ENCODE peak calls at places on chromosomes 1 and 21, in five cellular contexts. One of them, this sample, is unnamed.

GRCh38 chr21:26686278-26686677 is 113.2 kb upstream of the CYYR1 start:
- DNase-seq in SK-N-MC: no peak
- DNase-seq in stomach: no peak
- DNase-seq in transverse colon: no peak
- DNase-seq in suprapubic skin: no peak
- DNase-seq in this sample: peak; percentile 66

GRCh38 chr1:66769512-66770229 is 17.4 kb downstream of the DYNLT5 start:
- DNase-seq in SK-N-MC: no peak
- DNase-seq in stomach: no peak
- DNase-seq in transverse colon: no peak
- DNase-seq in suprapubic skin: no peak
- DNase-seq in this sample: no peak

GRCh38 chr1:228989176-228989575 is 253.9 kb downstream of the RHOU start:
- DNase-seq in SK-N-MC: no peak
- DNase-seq in stomach: no peak
- DNase-seq in transverse colon: no peak
- DNase-seq in suprapubic skin: no peak
- DNase-seq in this sample: no peak

GRCh38 chr1:99554727-99555126 is 91.2 kb upstream of the PALMD start:
- DNase-seq in SK-N-MC: no peak
- DNase-seq in stomach: no peak
- DNase-seq in transverse colon: no peak
- DNase-seq in suprapubic skin: no peak
- DNase-seq in this sample: no peak

GRCh38 chr1:46174448-46175231 is at the start of gene TSPAN1:
- DNase-seq in SK-N-MC: no peak
- DNase-seq in stomach: peak; percentile 61
- DNase-seq in transverse colon: no peak
- DNase-seq in suprapubic skin: no peak
- DNase-seq in this sample: no peak

GRCh38 chr1:163414778-163415177 is 93.0 kb downstream of the NUF2 start:
- DNase-seq in SK-N-MC: no peak
- DNase-seq in stomach: no peak
- DNase-seq in transverse colon: no peak
- DNase-seq in suprapubic skin: no peak
- DNase-seq in this sample: no peak

GRCh38 chr1:205504311-205505075 is at the start of gene CDK18:
- DNase-seq in SK-N-MC: no peak
- DNase-seq in stomach: peak; percentile 92
- DNase-seq in transverse colon: peak; percentile 91
- DNase-seq in suprapubic skin: peak; percentile 88
- DNase-seq in this sample: peak; percentile 84

GRCh38 chr1:26996024-26996423 is 2.5 kb downstream of the TRNP1 start:
- DNase-seq in SK-N-MC: no peak
- DNase-seq in stomach: no peak
- DNase-seq in transverse colon: no peak
- DNase-seq in suprapubic skin: no peak
- DNase-seq in this sample: no peak

GRCh38 chr1:29812397-29813135 is 576.2 kb downstream of the PTPRU start:
- DNase-seq in SK-N-MC: no peak
- DNase-seq in stomach: peak; percentile 11
- DNase-seq in transverse colon: no peak
- DNase-seq in suprapubic skin: no peak
- DNase-seq in this sample: no peak

GRCh38 chr1:19885821-19886220 is 3.6 kb downstream of the OTUD3 start:
- DNase-seq in SK-N-MC: no peak
- DNase-seq in stomach: no peak
- DNase-seq in transverse colon: no peak
- DNase-seq in suprapubic skin: no peak
- DNase-seq in this sample: no peak

GRCh38 chr1:115767403-115767802 is 1.1 kb downstream of the CASQ2 start:
- DNase-seq in SK-N-MC: no peak
- DNase-seq in stomach: no peak
- DNase-seq in transverse colon: no peak
- DNase-seq in suprapubic skin: no peak
- DNase-seq in this sample: no peak

GRCh38 chr1:115768549-115768948 is at the start of gene CASQ2:
- DNase-seq in SK-N-MC: no peak
- DNase-seq in stomach: no peak
- DNase-seq in transverse colon: no peak
- DNase-seq in suprapubic skin: no peak
- DNase-seq in this sample: no peak

GRCh38 chr1:115771094-115771846 is 2.8 kb upstream of the CASQ2 start:
- DNase-seq in SK-N-MC: no peak
- DNase-seq in stomach: peak; percentile 28
- DNase-seq in transverse colon: no peak
- DNase-seq in suprapubic skin: no peak
- DNase-seq in this sample: no peak

GRCh38 chr1:115771847-115772457 is 3.4 kb upstream of the CASQ2 start:
- DNase-seq in SK-N-MC: no peak
- DNase-seq in stomach: peak; percentile 47
- DNase-seq in transverse colon: peak; percentile 39
- DNase-seq in suprapubic skin: no peak
- DNase-seq in this sample: no peak
- H3K4me3 ChIP-seq in SK-N-MC: no peak overlapping the region
- H3K4me3 ChIP-seq in stomach: peak overlapping the region; percentile 24
- H3K4me3 ChIP-seq in transverse colon: no peak overlapping the region
- H3K4me3 ChIP-seq in suprapubic skin: no peak overlapping the region
- H3K4me3 ChIP-seq in this sample: no peak overlapping the region

GRCh38 chr1:37596182-37596667 is 488 bp upstream of the GNL2 start:
- DNase-seq in SK-N-MC: no peak
- DNase-seq in stomach: no peak
- DNase-seq in transverse colon: no peak
- DNase-seq in suprapubic skin: no peak
- DNase-seq in this sample: no peak
- H3K27ac ChIP-seq in SK-N-MC: no peak overlapping the region
- H3K27ac ChIP-seq in stomach: no peak overlapping the region
- H3K27ac ChIP-seq in transverse colon: peak overlapping the region; percentile 89
- H3K27ac ChIP-seq in suprapubic skin: peak overlapping the region; percentile 84
- H3K27ac ChIP-seq in this sample: peak overlapping the region; percentile 84

GRCh38 chr1:42944207-42944928 is 14.3 kb downstream of the SLC2A1 start:
- DNase-seq in SK-N-MC: no peak
- DNase-seq in stomach: peak; percentile 85
- DNase-seq in transverse colon: peak; percentile 75
- DNase-seq in suprapubic skin: no peak
- DNase-seq in this sample: no peak
- TF ChIP-seq POLR2AphosphoS5 in SK-N-MC: no peak
- TF ChIP-seq POLR2AphosphoS5 in stomach: no peak
- TF ChIP-seq POLR2AphosphoS5 in transverse colon: no peak
- TF ChIP-seq POLR2AphosphoS5 in suprapubic skin: no peak
- TF ChIP-seq POLR2AphosphoS5 in this sample: no peak

GRCh38 chr1:231986631-231987291 is 360.2 kb downstream of the DISC1 start:
- DNase-seq in SK-N-MC: no peak
- DNase-seq in stomach: no peak
- DNase-seq in transverse colon: no peak
- DNase-seq in suprapubic skin: no peak
- DNase-seq in this sample: no peak
- H3K4me3 ChIP-seq in SK-N-MC: no peak overlapping the region
- H3K4me3 ChIP-seq in stomach: no peak overlapping the region
- H3K4me3 ChIP-seq in transverse colon: no peak overlapping the region
- H3K4me3 ChIP-seq in suprapubic skin: no peak overlapping the region
- H3K4me3 ChIP-seq in this sample: no peak overlapping the region

DNA sequence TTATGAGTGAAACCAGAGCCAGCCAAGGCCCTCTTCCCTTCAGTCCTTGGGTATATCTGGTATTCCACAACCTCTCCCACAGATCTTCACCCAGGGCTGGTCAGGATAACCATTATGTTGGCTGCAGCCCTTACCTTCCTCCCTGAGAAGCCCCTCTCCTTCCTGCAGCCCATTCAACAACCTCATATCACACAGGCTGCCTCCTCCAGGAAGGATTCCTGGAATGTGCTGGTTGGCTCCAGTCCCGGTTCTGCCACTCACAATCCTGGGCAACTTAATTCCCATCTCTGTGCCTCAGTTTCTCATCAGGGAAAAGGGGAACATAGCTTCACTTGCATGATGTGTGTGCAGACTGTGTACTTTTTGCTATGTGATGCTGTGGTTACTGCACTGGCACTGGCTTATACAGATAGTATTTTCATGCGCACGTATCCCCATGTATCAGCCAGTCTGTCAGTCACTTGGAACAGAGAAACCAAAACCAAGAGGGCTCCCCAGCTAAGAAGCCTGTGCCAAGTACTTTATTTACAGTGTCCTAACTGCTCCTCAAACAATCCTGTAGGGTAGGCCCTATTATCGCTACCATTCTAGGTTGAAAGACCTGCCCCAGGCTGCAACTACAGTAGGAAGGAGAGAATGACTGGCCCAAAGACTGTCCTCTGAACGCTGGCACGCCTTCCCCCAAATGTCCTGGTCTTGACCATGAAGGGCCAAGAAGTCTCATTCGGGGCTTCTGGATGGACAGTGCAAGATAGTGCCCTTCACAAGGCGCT is 39.9 kb upstream of the PPP1R15B start:
- DNase-seq in SK-N-MC: no peak
- DNase-seq in stomach: peak; percentile 50
- DNase-seq in transverse colon: no peak
- DNase-seq in suprapubic skin: no peak
- DNase-seq in this sample: peak; percentile 10
- H3K27ac ChIP-seq in SK-N-MC: no peak overlapping the region
- H3K27ac ChIP-seq in stomach: peak overlapping the region; percentile 88
- H3K27ac ChIP-seq in transverse colon: peak overlapping the region; percentile 90
- H3K27ac ChIP-seq in suprapubic skin: peak overlapping the region; percentile 53
- H3K27ac ChIP-seq in this sample: peak overlapping the region; percentile 1

DNA sequence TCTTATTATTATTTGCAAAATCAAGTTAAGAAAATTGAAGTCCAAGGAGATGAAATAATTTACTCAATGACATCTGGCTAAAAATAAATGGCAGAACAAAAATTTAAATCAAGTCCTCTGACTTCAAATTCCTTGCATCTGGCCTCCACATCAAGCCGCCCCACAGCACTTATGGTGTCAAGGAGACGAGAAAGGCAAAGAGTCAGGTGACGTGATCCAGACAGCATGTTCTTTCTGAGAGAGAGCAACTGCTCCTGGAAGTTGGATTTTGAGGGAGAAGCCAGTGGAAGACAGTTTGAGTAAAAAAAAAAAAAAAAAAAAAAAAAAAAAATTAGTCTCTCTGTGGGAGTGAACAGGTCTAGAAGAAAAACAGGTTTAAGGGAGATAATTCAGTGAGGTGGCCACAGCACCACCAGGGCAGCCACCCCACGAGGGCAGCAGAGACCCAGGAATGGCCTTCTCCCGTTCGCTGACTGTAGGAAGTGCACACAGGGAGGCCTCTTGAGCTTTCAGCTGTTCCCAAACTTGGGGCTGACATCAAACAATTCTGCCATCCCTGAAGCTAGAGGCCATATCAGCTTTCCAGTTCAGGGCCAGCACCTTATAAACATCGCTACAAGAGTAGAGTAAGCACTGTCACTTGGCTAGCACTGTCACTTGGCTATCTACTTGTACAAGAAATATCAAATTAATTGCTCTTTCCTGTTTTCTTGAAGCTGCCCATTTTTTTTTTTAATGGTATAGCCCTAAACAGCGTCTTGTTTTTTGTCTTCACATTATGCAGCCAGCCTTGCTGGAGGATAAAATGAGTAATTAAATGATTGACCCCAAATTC is 7.8 kb downstream of the C1orf162 start:
- DNase-seq in SK-N-MC: no peak
- DNase-seq in stomach: peak; percentile 77
- DNase-seq in transverse colon: peak; percentile 79
- DNase-seq in suprapubic skin: no peak
- DNase-seq in this sample: peak; percentile 93
- TF ChIP-seq POLR2AphosphoS5 in SK-N-MC: no peak
- TF ChIP-seq POLR2AphosphoS5 in stomach: no peak
- TF ChIP-seq POLR2AphosphoS5 in transverse colon: no peak
- TF ChIP-seq POLR2AphosphoS5 in suprapubic skin: no peak
- TF ChIP-seq POLR2AphosphoS5 in this sample: peak; percentile 63

This sample was measured in spleen.